ENCODE peak calls at places on chromosomes 12 and 14, in seven cellular contexts. E is uterus, D is ascending aorta, P is OCI-LY7, O is heart left ventricle, B is RWPE1, N is psoas muscle. L is an unnamed sample.

GRCh38 chr12:56151672-56152131 is 685 bp upstream of the MYL6B start:
- DNase-seq in E (no peak), D (peak; percentile 77), P (peak; percentile 83), O (peak; percentile 37), B (peak; percentile 70), N (peak; percentile 53), L (peak; percentile 66)

GRCh38 chr14:74551001-74551400 is 57.4 kb downstream of the ISCA2 start:
- DNase-seq in E (no peak), D (no peak), P (no peak), O (no peak), B (no peak), N (no peak), L (no peak)

GRCh38 chr14:33837943-33838683 is 112.8 kb downstream of the EGLN3 start:
- DNase-seq in E (no peak), D (no peak), P (no peak), O (no peak), B (no peak), N (no peak), L (no peak)

GRCh38 chr14:68476212-68476964 is 316.5 kb downstream of the ZFP36L1 start:
- DNase-seq in E (peak; percentile 90), D (peak; percentile 79), P (peak; percentile 89), O (peak; percentile 50), B (peak; percentile 74), N (peak; percentile 61), L (peak; percentile 65)

GRCh38 chr14:57390806-57391562 is 598 bp downstream of the NAA30 start:
- DNase-seq in E (no peak), D (peak; percentile 65), P (peak; percentile 52), O (no peak), B (peak; percentile 14), N (peak; percentile 36), L (peak; percentile 74)

GRCh38 chr12:6335451-6336078 is 6.3 kb downstream of the TNFRSF1A start:
- DNase-seq in E (peak; percentile 76), D (peak; percentile 94), P (peak; percentile 90), O (peak; percentile 78), B (peak; percentile 53), N (peak; percentile 84), L (peak; percentile 73)

GRCh38 chr12:15045451-15045850 is 72.6 kb downstream of the PDE6H start:
- DNase-seq in E (peak; percentile 31), D (no peak), P (no peak), O (no peak), B (no peak), N (no peak), L (no peak)

GRCh38 chr12:52832451-52832850 is 1.7 kb downstream of the KRT79 start:
- DNase-seq in E (no peak), D (no peak), P (no peak), O (no peak), B (no peak), N (no peak), L (no peak)

GRCh38 chr14:31439554-31439953 is 17.8 kb downstream of the DTD2 start:
- DNase-seq in E (no peak), D (no peak), P (no peak), O (no peak), B (no peak), N (no peak), L (no peak)

GRCh38 chr12:93880853-93881522 is 203.8 kb downstream of the CRADD start:
- DNase-seq in E (no peak), D (no peak), P (no peak), O (no peak), B (no peak), N (no peak), L (no peak)

GRCh38 chr12:13082866-13083265 is 20.6 kb downstream of the GSG1 start:
- DNase-seq in E (no peak), D (no peak), P (no peak), O (no peak), B (no peak), N (no peak), L (no peak)

GRCh38 chr12:27537855-27538675 is 14.1 kb downstream of the PPFIBP1 start:
- DNase-seq in E (no peak), D (no peak), P (peak; percentile 22), O (no peak), B (no peak), N (no peak), L (no peak)

GRCh38 chr12:109476807-109477184 is 304 bp downstream of the KCTD10 start:
- DNase-seq in E (no peak), D (no peak), P (no peak), O (no peak), B (no peak), N (no peak), L (no peak)

GRCh38 chr14:23436327-23437141 is 1.1 kb upstream of the MYH7 start:
- DNase-seq in E (no peak), D (peak; percentile 45), P (no peak), O (no peak), B (no peak), N (no peak), L (no peak)

GRCh38 chr12:97639702-97640101 is 177.1 kb downstream of the RMST start:
- DNase-seq in E (no peak), D (no peak), P (no peak), O (no peak), B (peak; percentile 5), N (no peak), L (no peak)

GRCh38 chr14:106690333-106690891 is 1164.0 kb downstream of the TMEM121 start:
- DNase-seq in E (no peak), D (no peak), P (no peak), O (no peak), B (no peak), N (no peak), L (no peak)

GRCh38 chr14:106691601-106692291 is 1165.4 kb downstream of the TMEM121 start:
- DNase-seq in E (no peak), D (no peak), P (peak; percentile 53), O (no peak), B (no peak), N (peak; percentile 12), L (peak; percentile 91)

GRCh38 chr14:106694638-106695393 is 1168.4 kb downstream of the TMEM121 start:
- DNase-seq in E (no peak), D (no peak), P (no peak), O (no peak), B (peak; percentile 20), N (no peak), L (peak; percentile 76)
- TF ChIP-seq CTCF in E (no peak), D (no peak), P (peak; percentile 40), O (no peak), B (no peak), N (no peak), L (peak; percentile 91)

DNA sequence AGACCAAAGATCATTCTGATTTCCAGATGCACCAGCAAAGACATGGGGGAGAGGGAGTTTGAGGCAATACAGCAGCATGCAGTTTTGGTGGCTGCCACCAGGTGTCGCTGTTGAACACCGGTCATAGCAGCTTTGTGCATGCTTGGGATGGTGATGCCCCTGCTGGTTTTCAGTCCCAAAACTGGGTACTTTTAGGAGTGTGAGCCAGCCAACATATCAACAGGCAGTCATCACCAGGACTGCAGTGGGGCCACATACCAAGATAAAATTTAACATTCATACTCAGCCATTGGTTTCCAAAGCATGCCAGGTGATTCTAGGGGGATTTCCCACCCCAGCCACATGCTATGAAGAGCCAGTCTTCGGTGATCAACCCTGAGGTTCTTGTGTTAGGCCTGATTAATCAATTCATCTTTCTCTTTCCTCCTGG is 64.2 kb downstream of the PHETA1 start:
- DNase-seq in E (no peak), D (no peak), P (peak; percentile 57), O (no peak), B (no peak), N (no peak), L (no peak)
- TF ChIP-seq CTCF in E (no peak), D (peak; percentile 38), P (peak; percentile 98), O (peak; percentile 40), B (peak; percentile 50), N (peak; percentile 46), L (peak; percentile 75)

DNA sequence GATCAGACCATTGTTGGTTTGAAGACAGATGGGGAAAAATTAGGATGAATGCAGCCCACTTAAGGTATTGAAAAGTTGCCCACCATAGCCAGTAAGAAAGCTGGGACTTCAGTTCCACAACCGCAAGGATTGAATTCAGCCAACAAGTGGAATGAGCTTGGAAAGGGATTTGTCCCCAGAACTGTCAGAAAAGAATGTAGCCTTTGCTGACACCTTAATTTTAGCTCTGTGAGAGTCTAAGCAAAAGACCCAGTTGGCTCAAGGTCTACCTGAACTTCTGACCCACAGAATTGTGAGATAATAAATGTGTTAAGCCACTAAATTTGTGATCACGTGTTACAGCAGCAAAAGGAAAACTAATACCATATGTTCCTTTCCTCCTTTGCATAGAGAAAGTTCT is 29.4 kb downstream of the PPFIA2 start:
- DNase-seq in E (no peak), D (no peak), P (no peak), O (peak; percentile 5), B (no peak), N (no peak), L (no peak)
- TF ChIP-seq CTCF in E (no peak), D (no peak), P (no peak), O (no peak), B (no peak), N (no peak), L (no peak)

GRCh38 chr12:131116437-131117117 is 162.9 kb downstream of the ADGRD1 start:
- DNase-seq in E (peak; percentile 48), D (no peak), P (no peak), O (no peak), B (no peak), N (peak; percentile 18), L (no peak)
- TF ChIP-seq CTCF in E (no peak), D (peak; percentile 14), P (peak; percentile 65), O (peak; percentile 45), B (peak; percentile 12), N (peak; percentile 15), L (peak; percentile 41)

GRCh38 chr14:106585692-106586091 is 1059.3 kb downstream of the TMEM121 start:
- DNase-seq in E (no peak), D (no peak), P (no peak), O (no peak), B (no peak), N (no peak), L (no peak)

GRCh38 chr14:106586098-106586704 is 1059.8 kb downstream of the TMEM121 start:
- DNase-seq in E (no peak), D (no peak), P (peak; percentile 69), O (no peak), B (peak; percentile 8), N (no peak), L (peak; percentile 20)
- TF ChIP-seq CTCF in E (no peak), D (no peak), P (peak; percentile 79), O (peak; percentile 22), B (peak; percentile 52), N (no peak), L (peak; percentile 83)

GRCh38 chr14:104820669-104821228 is 19.8 kb downstream of the ZBTB42 start:
- DNase-seq in E (peak; percentile 36), D (no peak), P (no peak), O (peak; percentile 57), B (peak; percentile 74), N (no peak), L (no peak)
- TF ChIP-seq CTCF in E (peak; percentile 13), D (peak; percentile 48), P (no peak), O (peak; percentile 58), B (peak; percentile 72), N (peak; percentile 27), L (no peak)

GRCh38 chr14:20866194-20866593 is 25.0 kb upstream of the RNASE3 start:
- DNase-seq in E (no peak), D (no peak), P (no peak), O (no peak), B (no peak), N (no peak), L (no peak)

DNA sequence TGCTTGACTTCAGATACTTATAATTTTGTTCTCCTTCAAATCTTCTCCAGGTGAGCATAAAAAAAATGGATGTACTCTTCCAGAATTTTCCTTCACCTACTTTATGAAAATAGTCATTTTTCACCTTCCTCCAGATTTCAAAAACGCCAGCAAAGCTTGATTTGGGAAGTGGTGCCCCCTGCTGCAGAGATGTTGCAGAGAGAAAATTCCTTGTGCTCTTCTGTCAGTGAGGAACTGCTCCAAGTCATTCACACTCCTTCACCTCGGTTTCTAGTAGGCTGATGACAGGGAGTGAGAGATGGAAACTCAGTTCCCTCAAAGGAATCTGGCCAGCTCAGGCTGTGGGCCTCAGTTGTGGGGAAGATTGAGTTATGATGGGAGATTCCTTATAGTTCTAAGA is 24.2 kb upstream of the RNASE3 start:
- DNase-seq in E (no peak), D (no peak), P (peak; percentile 4), O (no peak), B (no peak), N (no peak), L (no peak)
- TF ChIP-seq CTCF in E (no peak), D (peak; percentile 35), P (peak; percentile 73), O (peak; percentile 52), B (no peak), N (no peak), L (peak; percentile 55)

L was measured in GM06990.